ENCODE peak calls at places on chromosomes 16 and 17, in nine cellular contexts. E is activated naive CD4-positive, alpha-beta T cell treated with anti-CD3 and anti-CD28 coated beads for 36 hours; K is CD8-positive, alpha-beta T cell; D is GM06990; T is CD4-positive, alpha-beta memory T cell; A is kidney glomerular epithelial cell; Z is activated CD8-positive, alpha-beta memory T cell treated with anti-CD3 and anti-CD28 coated beads, Interleukin-2, amount 50 U/mL, for 48 hours; P is NB4; R is fibroblast of lung. Q is an unnamed sample.

GRCh38 chr17:68762911-68763310 is 161.7 kb upstream of the FAM20A start:
- DNase-seq in E (no peak), K (no peak), D (no peak), T (no peak), A (no peak), Z (no peak), P (no peak), R (no peak), Q (no peak)

GRCh38 chr17:35448214-35448898 is at the start of gene SLFN13:
- DNase-seq in E (peak; percentile 98), K (peak; percentile 88), D (peak; percentile 91), T (peak; percentile 92), A (peak; percentile 53), Z (peak; percentile 95), P (peak; percentile 99), R (peak; percentile 79), Q (peak; percentile 20)

GRCh38 chr16:75011634-75012307 is 12.9 kb downstream of the ZNRF1 start:
- DNase-seq in E (peak; percentile 86), K (no peak), D (peak; percentile 72), T (peak; percentile 78), A (peak; percentile 70), Z (peak; percentile 64), P (peak; percentile 87), R (peak; percentile 94), Q (peak; percentile 68)

GRCh38 chr17:2591040-2591640 is 2.3 kb upstream of the PAFAH1B1 start:
- DNase-seq in E (no peak), K (no peak), D (no peak), T (no peak), A (no peak), Z (no peak), P (no peak), R (no peak), Q (no peak)

GRCh38 chr17:4006165-4006589 is 41.9 kb upstream of the ATP2A3 start:
- DNase-seq in E (no peak), K (no peak), D (no peak), T (no peak), A (no peak), Z (peak; percentile 46), P (no peak), R (no peak), Q (no peak)

GRCh38 chr17:59155439-59156177 is at the start of gene PRR11:
- DNase-seq in E (peak; percentile 97), K (peak; percentile 90), D (peak; percentile 16), T (no peak), A (peak; percentile 100), Z (peak; percentile 88), P (peak; percentile 99), R (peak; percentile 100), Q (peak; percentile 93)

GRCh38 chr17:66348605-66349165 is 46.3 kb downstream of the PRKCA start:
- DNase-seq in E (peak; percentile 62), K (no peak), D (no peak), T (no peak), A (peak; percentile 81), Z (no peak), P (peak; percentile 66), R (peak; percentile 88), Q (peak; percentile 50)

GRCh38 chr17:43020789-43021738 is 1.1 kb downstream of the VAT1 start:
- DNase-seq in E (no peak), K (peak; percentile 56), D (no peak), T (peak; percentile 58), A (peak; percentile 69), Z (no peak), P (peak; percentile 84), R (peak; percentile 58), Q (peak; percentile 94)

GRCh38 chr17:47896672-47897490 is 845 bp downstream of the SP2 start:
- DNase-seq in E (no peak), K (no peak), D (no peak), T (no peak), A (no peak), Z (no peak), P (no peak), R (peak; percentile 20), Q (no peak)

GRCh38 chr17:57834146-57834741 is 15.6 kb downstream of the MRPS23 start:
- DNase-seq in E (peak; percentile 36), K (no peak), D (no peak), T (no peak), A (peak; percentile 82), Z (no peak), P (no peak), R (peak; percentile 34), Q (no peak)

GRCh38 chr16:15639061-15639568 is 3.8 kb downstream of the MARF1 start:
- DNase-seq in E (peak; percentile 66), K (peak; percentile 54), D (peak; percentile 63), T (no peak), A (no peak), Z (peak; percentile 59), P (no peak), R (no peak), Q (no peak)

GRCh38 chr17:64400644-64401043 is 10.0 kb upstream of the PECAM1 start:
- DNase-seq in E (no peak), K (no peak), D (no peak), T (no peak), A (no peak), Z (no peak), P (no peak), R (no peak), Q (no peak)

GRCh38 chr17:31269178-31269577 is 27.9 kb downstream of the OMG start:
- DNase-seq in E (no peak), K (no peak), D (no peak), T (no peak), A (peak; percentile 55), Z (no peak), P (no peak), R (no peak), Q (no peak)

GRCh38 chr17:57569021-57569420 is 176.1 kb downstream of the CCDC182 start:
- DNase-seq in E (no peak), K (no peak), D (no peak), T (no peak), A (no peak), Z (no peak), P (no peak), R (no peak), Q (no peak)

GRCh38 chr17:21375757-21376584 is at the start of gene KCNJ12:
- DNase-seq in E (no peak), K (no peak), D (peak; percentile 35), T (no peak), A (peak; percentile 2), Z (no peak), P (no peak), R (peak; percentile 26), Q (no peak)

GRCh38 chr17:76077582-76078110 is 1.3 kb upstream of the ZACN start:
- DNase-seq in E (no peak), K (no peak), D (no peak), T (no peak), A (no peak), Z (peak; percentile 46), P (no peak), R (no peak), Q (peak; percentile 45)

GRCh38 chr17:44004077-44004760 is at the start of gene NAGS:
- DNase-seq in E (no peak), K (no peak), D (no peak), T (peak; percentile 51), A (no peak), Z (no peak), P (no peak), R (no peak), Q (no peak)

GRCh38 chr17:77320501-77321256 is 179.9 kb downstream of the SEC14L1 start:
- DNase-seq in E (no peak), K (no peak), D (peak; percentile 84), T (no peak), A (no peak), Z (no peak), P (peak; percentile 75), R (no peak), Q (peak; percentile 50)

GRCh38 chr17:74373838-74374606 is 6.7 kb downstream of the GPR142 start:
- DNase-seq in E (no peak), K (no peak), D (no peak), T (no peak), A (no peak), Z (no peak), P (no peak), R (no peak), Q (no peak)

GRCh38 chr17:19897108-19897854 is 29.5 kb upstream of the ULK2 start:
- DNase-seq in E (no peak), K (no peak), D (no peak), T (no peak), A (no peak), Z (no peak), P (no peak), R (no peak), Q (no peak)

Q was measured in hepatic stellate cell.